ENCODE peak calls at places on chromosomes 4 and X, in seven cellular contexts. F is Calu3, H is aorta, D is Caki2, Z is Karpas-422, K is pons, A is islet precursor cell. O is an unnamed sample.

GRCh38 chrX:19179389-19179788 is 57.1 kb upstream of the ADGRG2 start:
- DNase-seq in F (no peak), H (no peak), D (peak), Z (no peak), K (no peak), A (no peak), O (no peak)

GRCh38 chr4:74503580-74503979 is 58.6 kb downstream of the AREG start:
- DNase-seq in F (no peak), H (no peak), D (no peak), Z (no peak), K (no peak), A (no peak), O (no peak)

GRCh38 chrX:150219374-150220185 is 143.5 kb upstream of the MAMLD1 start:
- DNase-seq in F (no peak), H (no peak), D (peak), Z (no peak), K (no peak), A (peak), O (no peak)

GRCh38 chrX:18129694-18130093 is 91.0 kb downstream of the BEND2 start:
- DNase-seq in F (no peak), H (no peak), D (no peak), Z (no peak), K (no peak), A (no peak), O (no peak)

GRCh38 chr4:69546121-69546520 is 50.4 kb upstream of the UGT2B4 start:
- DNase-seq in F (no peak), H (no peak), D (peak), Z (no peak), K (no peak), A (peak), O (no peak)

GRCh38 chr4:48085821-48086602 is 48.0 kb downstream of the TXK start:
- DNase-seq in F (no peak), H (no peak), D (no peak), Z (no peak), K (no peak), A (no peak), O (no peak)

GRCh38 chr4:37837446-37837845 is 11.0 kb downstream of the PGM2 start:
- DNase-seq in F (no peak), H (no peak), D (no peak), Z (no peak), K (no peak), A (no peak), O (peak)

GRCh38 chr4:8617486-8618040 is 25.0 kb downstream of the CPZ start:
- DNase-seq in F (no peak), H (peak), D (no peak), Z (no peak), K (no peak), A (no peak), O (no peak)

GRCh38 chr4:2290974-2291704 is 29.2 kb upstream of the MXD4 start:
- DNase-seq in F (no peak), H (no peak), D (no peak), Z (peak), K (no peak), A (no peak), O (peak)

GRCh38 chr4:149164282-149164681 is 651.4 kb downstream of the IQCM start:
- DNase-seq in F (peak), H (no peak), D (peak), Z (no peak), K (no peak), A (peak), O (no peak)

GRCh38 chrX:43850612-43851011 is 31.6 kb downstream of the MAOB start:
- DNase-seq in F (no peak), H (no peak), D (no peak), Z (no peak), K (no peak), A (no peak), O (no peak)

GRCh38 chrX:130878350-130879341 is 24.4 kb downstream of the ENOX2 start:
- DNase-seq in F (peak), H (peak), D (peak), Z (no peak), K (peak), A (no peak), O (no peak)

GRCh38 chrX:110723844-110724243 is 71.8 kb downstream of the CHRDL1 start:
- DNase-seq in F (no peak), H (no peak), D (no peak), Z (no peak), K (no peak), A (peak), O (no peak)

GRCh38 chr4:6621556-6621927 is 18.9 kb upstream of the MRFAP1 start:
- DNase-seq in F (no peak), H (peak), D (no peak), Z (no peak), K (no peak), A (peak), O (no peak)

GRCh38 chr4:162793571-162793970 is 373.1 kb downstream of the NAF1 start:
- DNase-seq in F (no peak), H (no peak), D (no peak), Z (no peak), K (no peak), A (no peak), O (no peak)

GRCh38 chrX:39953879-39954278 is 143.9 kb downstream of the BCOR start:
- DNase-seq in F (peak), H (peak), D (peak), Z (no peak), K (no peak), A (peak), O (no peak)

GRCh38 chr4:14646831-14647230 is 355.4 kb upstream of the CPEB2 start:
- DNase-seq in F (no peak), H (no peak), D (no peak), Z (no peak), K (no peak), A (no peak), O (no peak)

GRCh38 chr4:89161841-89162240 is 50.5 kb downstream of the TIGD2 start:
- DNase-seq in F (no peak), H (no peak), D (no peak), Z (no peak), K (no peak), A (no peak), O (no peak)

GRCh38 chr4:76745264-76745663 is 152.7 kb downstream of the SOWAHB start:
- DNase-seq in F (no peak), H (no peak), D (no peak), Z (no peak), K (no peak), A (no peak), O (no peak)

GRCh38 chrX:124343016-124343415 is 3.3 kb upstream of the SH2D1A start:
- DNase-seq in F (no peak), H (no peak), D (no peak), Z (no peak), K (no peak), A (no peak), O (no peak)

GRCh38 chrX:35244796-35245508 is 302.4 kb downstream of the FAM47B start:
- DNase-seq in F (no peak), H (peak), D (no peak), Z (no peak), K (no peak), A (no peak), O (no peak)

GRCh38 chr4:1666391-1666790 is 17.7 kb downstream of the FAM53A start:
- DNase-seq in F (no peak), H (no peak), D (no peak), Z (no peak), K (no peak), A (peak), O (no peak)

GRCh38 chrX:24424948-24425347 is 40.1 kb upstream of the PDK3 start:
- DNase-seq in F (no peak), H (peak), D (no peak), Z (no peak), K (no peak), A (no peak), O (no peak)

GRCh38 chrX:39550795-39551361 is 546.9 kb downstream of the BCOR start:
- DNase-seq in F (no peak), H (no peak), D (peak), Z (no peak), K (no peak), A (peak), O (no peak)

GRCh38 chr4:88743696-88744095 is 46.1 kb upstream of the NAP1L5 start:
- DNase-seq in F (no peak), H (no peak), D (no peak), Z (no peak), K (no peak), A (no peak), O (no peak)

GRCh38 chrX:111680988-111681779 is at the start of gene ALG13:
- DNase-seq in F (peak), H (peak), D (peak), Z (peak), K (peak), A (peak), O (peak)

GRCh38 chr4:158599150-158599549 is 72.5 kb downstream of the C4orf46 start:
- DNase-seq in F (no peak), H (peak), D (no peak), Z (no peak), K (no peak), A (no peak), O (no peak)